ENCODE peak calls at places on chromosomes 7 and 10, in eight cellular contexts. P is activated CD8-positive, alpha-beta memory T cell treated with anti-CD3 and anti-CD28 coated beads, Interleukin-2, amount 10 ng/mL, durations not matched to agents 7 days and 5 days; I is lower lobe of right lung; U is lung; S is WTC11; H is sciatic nerve; D is foreskin keratinocyte; B is gastroesophageal sphincter. C is an unnamed sample.

GRCh38 chr7:92843034-92843760 is 6.8 kb upstream of the CDK6 start:
- ATAC-seq in P (no peak), S (no peak), U (no peak), H (no peak), D (no peak), I (no peak), B (no peak), C (no peak)

GRCh38 chr10:28841625-28842024 is 164.3 kb downstream of the BAMBI start:
- ATAC-seq in D (no peak), I (no peak), P (no peak), B (no peak), U (no peak), H (no peak), S (no peak), C (no peak)

GRCh38 chr10:99906470-99906869 is 103.3 kb downstream of the DNMBP start:
- ATAC-seq in D (peak; percentile 91), P (no peak), B (peak; percentile 86), S (no peak), H (peak; percentile 84), U (no peak), I (no peak), C (peak; percentile 95)

GRCh38 chr10:28291881-28292297 is 11.0 kb downstream of the MPP7 start:
- ATAC-seq in B (peak; percentile 72), D (peak; percentile 100), H (no peak), U (peak; percentile 66), P (peak; percentile 39), S (no peak), I (peak; percentile 79), C (peak; percentile 97)

GRCh38 chr10:10684972-10685371 is 332.7 kb upstream of the CELF2 start:
- ATAC-seq in D (no peak), I (no peak), U (no peak), H (no peak), S (no peak), P (no peak), B (no peak), C (no peak)

GRCh38 chr7:6559896-6560295 is 8.6 kb upstream of the GRID2IP start:
- ATAC-seq in H (no peak), U (no peak), P (no peak), B (no peak), D (no peak), S (peak; percentile 36), I (no peak), C (no peak)

GRCh38 chr10:114328278-114328812 is 76.0 kb downstream of the AFAP1L2 start:
- ATAC-seq in B (no peak), S (no peak), D (no peak), I (no peak), U (no peak), H (no peak), P (no peak), C (no peak)

GRCh38 chr7:121000091-121000983 is 11.8 kb downstream of the CPED1 start:
- ATAC-seq in P (no peak), B (no peak), U (no peak), H (peak; percentile 64), I (no peak), D (no peak), S (no peak), C (no peak)

GRCh38 chr10:74822101-74822500 is 4.3 kb upstream of the KAT6B start:
- ATAC-seq in D (no peak), U (no peak), B (no peak), S (no peak), P (no peak), I (no peak), H (no peak), C (no peak)

GRCh38 chr10:43695730-43696129 is 47.0 kb upstream of the ZNF32 start:
- ATAC-seq in P (no peak), I (no peak), D (no peak), S (no peak), B (no peak), H (no peak), U (no peak), C (no peak)

GRCh38 chr7:154415709-154416399 is 363.7 kb downstream of the DPP6 start:
- ATAC-seq in U (no peak), I (no peak), B (no peak), H (no peak), S (no peak), D (no peak), P (no peak), C (no peak)

GRCh38 chr7:2087744-2088143 is 145.0 kb downstream of the MAD1L1 start:
- ATAC-seq in I (no peak), H (peak; percentile 29), D (no peak), B (no peak), P (no peak), U (no peak), S (no peak), C (no peak)

GRCh38 chr7:101205901-101206664 is 5.2 kb upstream of the MOGAT3 start:
- ATAC-seq in S (no peak), P (no peak), I (no peak), D (no peak), U (no peak), B (peak; percentile 9), H (no peak), C (peak; percentile 6)

GRCh38 chr7:25832456-25832855 is 319.5 kb upstream of the NFE2L3 start:
- ATAC-seq in B (no peak), U (no peak), D (no peak), I (no peak), P (no peak), H (peak; percentile 88), S (no peak), C (no peak)

GRCh38 chr10:17059197-17059688 is 70.4 kb downstream of the CUBN start:
- ATAC-seq in P (no peak), I (no peak), B (no peak), D (no peak), U (no peak), S (no peak), H (no peak), C (no peak)

GRCh38 chr7:132998763-132999162 is 83.1 kb downstream of the CHCHD3 start:
- ATAC-seq in S (peak; percentile 89), H (no peak), P (no peak), I (no peak), D (no peak), U (no peak), B (no peak), C (no peak)

GRCh38 chr7:33774762-33775523 is 130.4 kb upstream of the BMPER start:
- ATAC-seq in U (no peak), S (no peak), D (peak; percentile 46), I (peak; percentile 51), P (no peak), H (peak; percentile 84), B (peak; percentile 66), C (peak; percentile 48)

GRCh38 chr7:83130623-83131545 is 31.8 kb downstream of the PCLO start:
- ATAC-seq in P (no peak), B (no peak), S (no peak), H (no peak), D (no peak), U (no peak), I (no peak), C (no peak)

GRCh38 chr10:70761031-70761601 is 24.1 kb downstream of the TBATA start:
- ATAC-seq in P (no peak), U (no peak), I (no peak), S (peak; percentile 62), D (no peak), B (no peak), H (no peak), C (no peak)

GRCh38 chr10:70931168-70931805 is 42.9 kb upstream of the PCBD1 start:
- ATAC-seq in U (no peak), I (no peak), P (no peak), H (no peak), S (no peak), B (no peak), D (peak; percentile 80), C (no peak)

GRCh38 chr7:5702876-5703571 is 78.4 kb downstream of the RNF216 start:
- ATAC-seq in I (peak; percentile 29), D (peak; percentile 15), H (no peak), B (peak; percentile 1), U (no peak), S (no peak), P (no peak), C (peak; percentile 21)

GRCh38 chr10:929965-930364 is 1.5 kb downstream of the LARP4B start:
- ATAC-seq in U (no peak), I (no peak), D (no peak), S (no peak), P (no peak), H (no peak), B (no peak), C (no peak)

GRCh38 chr10:70270952-70271351 is 12.9 kb downstream of the NPFFR1 start:
- ATAC-seq in D (no peak), H (no peak), I (no peak), S (no peak), P (no peak), U (no peak), B (no peak), C (no peak)

GRCh38 chr7:17255930-17256329 is 42.5 kb upstream of the AHR start:
- ATAC-seq in I (no peak), B (no peak), D (no peak), S (no peak), P (no peak), H (no peak), U (no peak), C (no peak)

GRCh38 chr10:73894245-73894971 is 16.5 kb upstream of the PLAU start:
- ATAC-seq in S (no peak), I (peak; percentile 30), P (peak; percentile 81), U (no peak), D (peak; percentile 49), H (no peak), B (no peak), C (peak; percentile 27)

GRCh38 chr7:47283497-47284131 is 298.3 kb downstream of the TNS3 start:
- ATAC-seq in P (no peak), D (peak; percentile 98), U (no peak), H (no peak), B (no peak), I (no peak), S (no peak), C (peak; percentile 71)

GRCh38 chr7:12570148-12570528 is 382 bp upstream of the SCIN start:
- ATAC-seq in S (peak; percentile 15), B (peak; percentile 28), U (peak; percentile 76), P (peak; percentile 14), H (peak; percentile 38), I (peak; percentile 85), D (peak; percentile 88), C (peak; percentile 95)

GRCh38 chr10:4100324-4100826 is 315.4 kb upstream of the KLF6 start:
- ATAC-seq in B (no peak), U (no peak), D (no peak), H (no peak), S (no peak), I (no peak), P (no peak), C (no peak)

GRCh38 chr10:34097682-34098081 is 717.4 kb downstream of the PARD3 start:
- ATAC-seq in U (no peak), S (no peak), H (no peak), D (no peak), P (no peak), B (no peak), I (no peak), C (peak; percentile 47)

GRCh38 chr7:117716707-117717294 is 156.4 kb downstream of the CTTNBP2 start:
- ATAC-seq in H (no peak), I (no peak), S (no peak), U (no peak), P (no peak), B (no peak), D (no peak), C (no peak)

GRCh38 chr7:39089194-39089593 is 111.5 kb downstream of the POU6F2 start:
- ATAC-seq in B (no peak), H (no peak), I (no peak), S (no peak), U (no peak), P (no peak), D (no peak), C (no peak)

GRCh38 chr10:16117305-16117695 is 257.0 kb upstream of the MINDY3 start:
- ATAC-seq in I (no peak), D (no peak), B (no peak), P (no peak), S (no peak), U (no peak), H (no peak), C (no peak)

GRCh38 chr7:149817836-149818535 is 20.2 kb upstream of the ZNF862 start:
- ATAC-seq in H (no peak), S (no peak), I (no peak), D (no peak), U (no peak), P (no peak), B (no peak), C (no peak)

GRCh38 chr10:72952189-72952900 is 2.3 kb downstream of the PLA2G12B start:
- ATAC-seq in S (peak; percentile 33), B (no peak), D (no peak), P (no peak), H (no peak), U (no peak), I (no peak), C (no peak)

C was measured in esophagus mucosa.